ENCODE peak calls at places on chromosome 4, in four cellular contexts. I, Q, U and F are unnamed samples.

GRCh38 chr4:5990446-5991160 is 27.6 kb downstream of the C4orf50 start:
- DNase-seq in I (no peak), Q (no peak), U (no peak), F (peak)

GRCh38 chr4:153345011-153345981 is 808 bp downstream of the MND1 start:
- DNase-seq in U (peak), Q (peak), I (peak), F (peak)

GRCh38 chr4:76215120-76215519 is 1.5 kb upstream of the SCARB2 start:
- DNase-seq in U (no peak), Q (peak), I (no peak), F (no peak)

GRCh38 chr4:7529368-7529923 is 94.7 kb upstream of the PSAPL1 start:
- DNase-seq in I (no peak), U (no peak), Q (no peak), F (no peak)

GRCh38 chr4:76896731-76897521 is 1.0 kb downstream of the SOWAHB start:
- DNase-seq in U (peak), Q (peak), I (no peak), F (peak)

GRCh38 chr4:77037736-77038135 is 38.1 kb downstream of the CCNI start:
- DNase-seq in Q (no peak), I (no peak), U (peak), F (no peak)

GRCh38 chr4:182764642-182765041 is 152.5 kb downstream of the DCTD start:
- DNase-seq in U (no peak), Q (no peak), I (no peak), F (no peak)

GRCh38 chr4:185853841-185854240 is 41.8 kb upstream of the SORBS2 start:
- DNase-seq in Q (no peak), U (no peak), I (no peak), F (no peak)

GRCh38 chr4:145099653-145100052 is 1.5 kb downstream of the ABCE1 start:
- DNase-seq in Q (no peak), U (peak), I (no peak), F (no peak)

GRCh38 chr4:90357117-90357710 is 230.0 kb downstream of the CCSER1 start:
- DNase-seq in U (peak), Q (no peak), I (peak), F (no peak)

GRCh38 chr4:82890913-82891727 is at the start of gene SEC31A:
- DNase-seq in I (peak), U (peak), Q (peak), F (peak)
- TF ChIP-seq CTCF in I (peak), U (no peak), Q (peak), F (no peak)

GRCh38 chr4:75025432-75025831 is 92.5 kb downstream of the PARM1 start:
- DNase-seq in Q (no peak), U (no peak), I (no peak), F (no peak)
- H3K27ac ChIP-seq in Q (no peak), U (no peak), I (no peak), F (no peak)

GRCh38 chr4:121980643-121981042 is 28.8 kb upstream of the TRPC3 start:
- DNase-seq in Q (no peak), U (no peak), I (no peak), F (no peak)

GRCh38 chr4:121977251-121978168 is 25.6 kb upstream of the TRPC3 start:
- DNase-seq in U (no peak), Q (no peak), I (no peak), F (no peak)

GRCh38 chr4:121973791-121974190 is 21.9 kb upstream of the TRPC3 start:
- DNase-seq in U (no peak), I (no peak), Q (no peak), F (no peak)

DNA sequence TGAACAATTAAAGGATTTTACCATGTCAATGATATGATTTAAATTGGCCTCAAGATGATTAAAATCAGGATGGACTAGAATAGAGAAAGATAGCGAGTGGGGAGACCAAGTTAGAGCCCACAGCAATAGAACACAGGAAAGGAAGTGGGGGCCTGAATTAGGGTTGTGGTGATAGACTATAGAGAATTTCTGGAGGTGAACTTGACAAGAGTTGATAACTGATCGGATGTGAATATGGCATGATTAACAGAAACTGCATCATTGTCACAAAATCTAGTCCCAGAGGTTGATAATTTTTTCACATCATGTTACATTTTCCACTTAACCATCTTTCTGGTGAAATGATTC is 26.3 kb upstream of the TRPC3 start:
- DNase-seq in U (no peak), Q (no peak), I (no peak), F (no peak)
- H3K4me3 ChIP-seq in U (no peak), Q (no peak), I (no peak), F (no peak)

GRCh38 chr4:101128473-101128872 is 218.9 kb downstream of the PPP3CA start:
- DNase-seq in Q (no peak), I (no peak), U (no peak), F (no peak)
- TF ChIP-seq CTCF in Q (no peak), I (no peak), U (no peak), F (no peak)

GRCh38 chr4:102817613-102818268 is 9.6 kb downstream of the UBE2D3 start:
- DNase-seq in U (no peak), I (no peak), Q (no peak), F (no peak)
- H3K27ac ChIP-seq in U (no peak), I (no peak), Q (no peak), F (no peak)